ENCODE peak calls at places on chromosomes 3 and 15, in four cellular contexts. V, G, I and P are unnamed samples.

GRCh38 chr3:35383719-35384555 is 255.4 kb upstream of the ARPP21 start:
- DNase-seq in V (no peak), G (no peak), I (no peak), P (no peak)

GRCh38 chr3:39150803-39151631 is 2.4 kb downstream of the CSRNP1 start:
- DNase-seq in V (no peak), G (peak; percentile 90), I (peak; percentile 70), P (peak; percentile 90)

GRCh38 chr3:38085943-38086324 is 46.9 kb downstream of the DLEC1 start:
- DNase-seq in V (no peak), G (no peak), I (no peak), P (no peak)

GRCh38 chr3:51681453-51681852 is 10.4 kb downstream of the TEX264 start:
- DNase-seq in V (no peak), G (no peak), I (no peak), P (no peak)

GRCh38 chr3:11350374-11350773 is 78.2 kb downstream of the ATG7 start:
- DNase-seq in V (no peak), G (no peak), I (no peak), P (no peak)

GRCh38 chr3:21435871-21436270 is 315.1 kb downstream of the ZNF385D start:
- DNase-seq in V (no peak), G (no peak), I (no peak), P (no peak)

GRCh38 chr3:186268616-186269448 is 93.2 kb downstream of the DGKG start:
- DNase-seq in V (no peak), G (no peak), I (no peak), P (no peak)

GRCh38 chr15:96293446-96293845 is 37.1 kb upstream of the NR2F2 start:
- DNase-seq in V (no peak), G (no peak), I (no peak), P (no peak)

GRCh38 chr3:140917769-140918168 is 23.9 kb upstream of the SLC25A36 start:
- DNase-seq in V (no peak), G (peak; percentile 57), I (no peak), P (no peak)

GRCh38 chr3:28212681-28213080 is 28.7 kb upstream of the CMC1 start:
- DNase-seq in V (no peak), G (no peak), I (no peak), P (no peak)

GRCh38 chr3:28215407-28215806 is 26.0 kb upstream of the CMC1 start:
- DNase-seq in V (no peak), G (no peak), I (no peak), P (no peak)

GRCh38 chr3:28218917-28219198 is 22.6 kb upstream of the CMC1 start:
- DNase-seq in V (no peak), G (no peak), I (no peak), P (no peak)

GRCh38 chr3:28218071-28218916 is 23.1 kb upstream of the CMC1 start:
- DNase-seq in V (no peak), G (no peak), I (no peak), P (no peak)
- H3K9me3 ChIP-seq in V (no peaks in the 10 kb centered on the region), G (peaks cover 18% of the 10 kb centered on the region), I (no peaks in the 10 kb centered on the region), P (no peaks in the 10 kb centered on the region)

GRCh38 chr3:32220006-32220405 is 18.5 kb upstream of the CMTM8 start:
- DNase-seq in V (no peak), G (no peak), I (no peak), P (no peak)
- H3K4me1 ChIP-seq in V (peaks cover 7% of the 10 kb centered on the region), G (peaks cover 8% of the 10 kb centered on the region), I (peaks cover 2% of the 10 kb centered on the region), P (no peaks in the 10 kb centered on the region)

DNA sequence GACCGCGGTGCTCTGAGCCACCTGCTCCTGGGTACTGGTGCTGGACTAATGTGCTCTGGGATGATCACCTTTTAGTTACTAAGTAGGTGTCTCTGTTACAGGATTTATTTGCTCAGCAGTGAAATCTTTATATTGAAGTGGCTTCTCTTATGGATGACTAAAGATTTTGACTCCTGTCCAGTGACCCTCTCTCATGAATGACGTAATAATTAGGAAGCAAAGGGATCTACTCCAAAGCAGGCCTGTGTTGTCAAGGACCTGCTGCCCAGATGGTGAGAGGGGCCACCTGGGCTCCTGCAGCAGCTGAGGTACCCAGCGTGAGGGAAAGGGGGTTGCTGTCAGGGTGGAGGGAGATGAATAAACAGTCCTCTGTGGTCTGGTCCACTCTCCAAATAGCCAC is 263.6 kb downstream of the GABRG3 start:
- DNase-seq in V (no peak), G (no peak), I (no peak), P (no peak)
- H3K27ac ChIP-seq in V (no peak overlapping the region), G (no peak overlapping the region), I (no peak overlapping the region), P (no peak overlapping the region)

DNA sequence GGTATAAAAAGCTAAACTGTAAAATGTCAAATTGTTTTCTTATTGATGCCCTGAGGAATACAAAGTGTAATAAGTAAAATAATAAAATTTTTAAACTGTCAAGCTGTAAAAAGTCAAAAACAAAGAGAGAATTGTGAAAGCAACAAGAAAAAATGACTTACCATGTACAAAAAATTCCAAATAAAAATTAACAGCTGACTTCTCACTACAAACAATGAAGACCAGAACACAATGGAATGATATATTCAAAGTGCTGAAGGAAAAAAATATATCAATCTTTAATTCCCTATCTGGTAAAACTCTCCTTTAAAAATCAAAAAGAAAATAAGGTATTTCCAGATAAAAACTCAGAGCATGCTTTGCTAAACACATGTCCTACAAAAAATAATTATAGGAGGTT is 883.5 kb downstream of the IGSF11 start:
- DNase-seq in V (no peak), G (no peak), I (no peak), P (no peak)
- H3K9me3 ChIP-seq in V (peaks cover 9% of the 10 kb centered on the region), G (peaks cover 30% of the 10 kb centered on the region), I (peaks cover 2% of the 10 kb centered on the region), P (peaks cover 22% of the 10 kb centered on the region)

GRCh38 chr15:77696006-77696631 is 63.4 kb upstream of the LINGO1 start:
- DNase-seq in V (no peak), G (no peak), I (no peak), P (peak; percentile 26)
- H3K4me1 ChIP-seq in V (no peaks in the 10 kb centered on the region), G (no peaks in the 10 kb centered on the region), I (no peaks in the 10 kb centered on the region), P (no peaks in the 10 kb centered on the region)